ENCODE peak calls at places on chromosomes 16 and 17, in seven cellular contexts. E is H9, X is IMR-90, H is mesenchymal stem cell, D is neuronal stem cell, U is trophoblast cell, A is H1. C is an unnamed sample.

GRCh38 chr16:17448640-17449638 is 21.8 kb downstream of the XYLT1 start:
- DNase-seq in E (no peak), X (no peak), H (no peak), D (no peak), U (no peak), A (no peak), C (no peak)

GRCh38 chr17:75624021-75624420 is 9.2 kb upstream of the SMIM5 start:
- DNase-seq in E (no peak), X (no peak), H (no peak), D (no peak), U (no peak), A (no peak), C (no peak)

GRCh38 chr17:61582593-61582992 is 8.4 kb downstream of the NACA2 start:
- DNase-seq in E (no peak), X (no peak), H (no peak), D (no peak), U (no peak), A (no peak), C (no peak)

GRCh38 chr17:8807070-8807550 is 7.9 kb upstream of the MFSD6L start:
- DNase-seq in E (peak), X (no peak), H (peak), D (no peak), U (peak), A (peak), C (peak)

GRCh38 chr16:65510850-65511249 is 389.0 kb upstream of the CDH11 start:
- DNase-seq in E (no peak), X (peak), H (peak), D (no peak), U (no peak), A (no peak), C (peak)

GRCh38 chr16:29806096-29806579 is at the start of gene MAZ:
- DNase-seq in E (no peak), X (peak), H (no peak), D (no peak), U (no peak), A (no peak), C (no peak)

GRCh38 chr17:40485851-40486512 is 15.4 kb downstream of the TNS4 start:
- DNase-seq in E (no peak), X (peak), H (peak), D (no peak), U (peak), A (no peak), C (peak)

GRCh38 chr16:51151435-51151950 is 423 bp upstream of the SALL1 start:
- DNase-seq in E (peak), X (peak), H (peak), D (peak), U (no peak), A (peak), C (peak)

GRCh38 chr17:77460514-77461046 is 319.8 kb downstream of the SEC14L1 start:
- DNase-seq in E (no peak), X (no peak), H (peak), D (no peak), U (no peak), A (no peak), C (peak)

GRCh38 chr16:53142823-53143568 is 88.2 kb downstream of the CHD9 start:
- DNase-seq in E (no peak), X (peak), H (peak), D (no peak), U (peak), A (no peak), C (no peak)

GRCh38 chr17:39702901-39703893 is 3.3 kb downstream of the ERBB2 start:
- DNase-seq in E (no peak), X (peak), H (peak), D (no peak), U (peak), A (no peak), C (no peak)

GRCh38 chr17:60832206-60832605 is 154.6 kb downstream of the BCAS3 start:
- DNase-seq in E (no peak), X (no peak), H (no peak), D (no peak), U (no peak), A (no peak), C (no peak)

DNA sequence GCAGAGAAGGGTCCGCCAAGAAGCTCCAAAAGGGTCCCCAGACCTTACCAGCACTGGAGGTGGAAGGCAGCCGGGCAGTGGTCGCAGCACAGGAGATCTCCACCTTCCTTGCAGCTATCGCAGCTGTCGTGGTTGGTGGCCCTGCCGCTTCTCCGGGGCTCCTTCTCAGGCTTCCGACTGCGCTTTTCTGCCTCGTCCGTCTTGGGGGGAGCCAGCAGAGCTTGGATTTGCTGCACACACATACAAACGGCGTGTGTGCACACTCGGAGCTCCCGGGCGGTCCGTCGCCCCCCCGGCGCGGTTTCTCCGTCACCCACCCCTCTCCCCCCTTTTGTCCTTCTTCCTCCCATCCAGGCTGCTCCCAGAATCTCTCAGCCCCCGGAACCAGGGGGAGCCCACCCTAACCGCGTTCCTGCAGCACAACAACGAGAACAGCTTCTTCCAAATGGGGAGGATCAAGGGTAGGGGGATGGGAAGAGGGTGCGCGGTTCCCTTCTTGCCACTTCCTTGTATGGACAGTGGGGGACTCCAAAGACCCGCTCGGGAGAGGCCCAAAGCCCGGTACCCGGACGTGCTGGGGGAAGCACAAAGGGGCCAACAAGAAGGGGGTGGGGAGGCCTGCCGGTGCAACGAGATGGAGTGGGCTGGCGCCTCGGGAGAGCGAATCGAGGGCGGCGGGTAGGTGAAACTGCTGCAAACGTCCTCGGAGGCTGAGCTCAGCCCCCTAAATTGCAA is 1.1 kb downstream of the PHF12 start:
- DNase-seq in E (peak), X (peak), H (peak), D (peak), U (no peak), A (peak), C (peak)
- H4K8ac ChIP-seq in E (no peak), X (peak), H (peak), D (no peak), U (peak), A (peak), C (no peak)

DNA sequence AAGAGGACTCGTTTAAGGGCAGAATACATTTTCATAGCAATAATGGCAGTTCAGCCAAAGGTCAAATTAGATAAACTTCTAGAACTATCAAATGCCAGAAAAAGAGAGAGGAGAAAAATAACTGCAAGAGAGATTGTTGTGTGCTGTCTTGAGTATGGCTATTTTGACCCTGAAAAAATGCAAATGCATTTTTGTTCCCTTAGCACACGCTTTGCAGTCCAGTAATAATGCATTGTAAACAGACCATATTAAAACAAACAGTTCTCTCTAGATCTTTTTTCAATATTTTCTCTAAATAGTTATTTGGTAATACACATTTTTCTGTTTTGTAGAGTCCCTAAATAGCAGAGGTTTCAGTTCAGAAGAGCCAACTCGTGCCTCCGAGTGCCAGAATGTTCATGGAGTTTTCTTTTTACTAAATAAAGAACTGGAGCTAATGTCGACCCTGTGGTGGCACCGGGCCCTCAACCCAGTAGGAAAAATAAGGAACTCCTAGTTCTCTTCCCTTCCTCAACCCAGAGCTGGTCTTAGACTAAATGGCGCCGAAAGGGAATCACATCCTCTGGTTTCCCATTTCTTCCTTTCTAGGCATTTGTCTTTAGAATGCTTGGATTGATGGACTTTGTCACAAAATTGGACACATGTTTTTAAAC is 298.1 kb downstream of the MAP2K4 start:
- DNase-seq in E (no peak), X (peak), H (no peak), D (no peak), U (no peak), A (no peak), C (no peak)
- H2AK5ac ChIP-seq in E (no peak), X (peak), H (no peak), D (no peak), U (no peak), A (no peak), C (no peak)

DNA sequence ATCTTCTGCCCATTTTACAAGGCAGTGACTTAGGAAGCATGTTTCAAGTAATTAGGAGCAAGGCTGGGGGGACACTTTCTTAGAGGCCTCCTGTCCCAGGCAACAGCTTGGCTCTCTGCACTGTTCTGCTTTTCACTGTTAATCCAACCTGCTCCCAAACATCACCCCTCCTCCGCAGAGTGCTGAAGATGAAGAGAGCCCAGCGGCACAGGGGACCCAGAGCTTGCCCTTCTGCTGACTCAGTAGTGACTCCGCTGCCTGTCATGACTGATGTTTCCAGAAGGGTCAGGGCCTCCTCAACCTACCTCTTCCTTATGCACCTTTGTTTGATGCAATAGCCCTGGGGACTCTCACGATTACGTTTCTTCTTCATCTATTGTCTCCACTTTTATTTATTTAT is 38.9 kb upstream of the NDRG4 start:
- DNase-seq in E (no peak), X (no peak), H (no peak), D (no peak), U (no peak), A (no peak), C (no peak)
- H3K4ac ChIP-seq in E (no peak), X (no peak), H (no peak), D (no peak), U (no peak), A (no peak), C (no peak)

GRCh38 chr17:73309727-73310555 is 1.9 kb downstream of the CDC42EP4 start:
- DNase-seq in E (no peak), X (no peak), H (peak), D (peak), U (no peak), A (peak), C (no peak)
- H4K8ac ChIP-seq in E (no peak), X (peak), H (peak), D (no peak), U (peak), A (peak), C (no peak)

DNA sequence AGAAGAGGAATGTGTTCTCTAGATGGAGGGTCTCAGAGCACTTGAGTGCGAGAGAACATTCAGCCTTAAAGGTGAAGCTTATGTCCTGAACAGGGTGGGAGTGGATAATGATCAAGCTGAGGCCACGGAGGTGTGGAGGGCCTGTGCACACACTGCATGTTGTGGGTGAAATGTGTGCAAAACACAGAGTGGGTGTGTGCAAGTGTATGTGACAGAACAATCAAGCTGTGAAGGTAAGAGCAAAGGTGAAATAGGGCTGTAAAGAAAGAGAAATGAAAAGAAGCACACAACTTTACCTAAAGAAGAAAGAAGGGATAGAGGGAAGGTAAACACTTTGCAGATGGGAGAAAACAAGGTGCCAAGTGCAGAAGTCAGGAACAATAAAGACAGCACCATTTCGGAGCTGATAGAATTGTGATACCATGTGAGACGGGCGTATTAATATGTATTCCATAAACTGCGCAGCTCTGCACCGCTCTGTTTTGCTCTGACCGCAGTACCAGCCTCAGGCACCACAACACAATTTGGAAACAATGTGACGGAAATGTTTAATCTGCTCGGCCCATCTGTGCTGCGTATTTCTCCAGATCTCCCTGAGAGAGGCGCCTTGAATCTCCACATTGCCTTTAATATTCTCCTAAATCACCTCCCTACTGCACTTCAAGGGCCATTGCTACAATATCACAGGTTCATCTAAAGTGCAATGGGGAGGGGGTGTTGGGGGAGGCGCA is 40.6 kb downstream of the SNX11 start:
- DNase-seq in E (no peak), X (no peak), H (no peak), D (no peak), U (no peak), A (no peak), C (no peak)
- H2AK5ac ChIP-seq in E (no peak), X (no peak), H (no peak), D (no peak), U (no peak), A (no peak), C (no peak)

GRCh38 chr17:2191227-2191626 is 112.4 kb downstream of the SMG6 start:
- DNase-seq in E (no peak), X (no peak), H (peak), D (no peak), U (no peak), A (no peak), C (no peak)
- H3K4ac ChIP-seq in E (no peak), X (peak), H (peak), D (no peak), U (no peak), A (no peak), C (no peak)

DNA sequence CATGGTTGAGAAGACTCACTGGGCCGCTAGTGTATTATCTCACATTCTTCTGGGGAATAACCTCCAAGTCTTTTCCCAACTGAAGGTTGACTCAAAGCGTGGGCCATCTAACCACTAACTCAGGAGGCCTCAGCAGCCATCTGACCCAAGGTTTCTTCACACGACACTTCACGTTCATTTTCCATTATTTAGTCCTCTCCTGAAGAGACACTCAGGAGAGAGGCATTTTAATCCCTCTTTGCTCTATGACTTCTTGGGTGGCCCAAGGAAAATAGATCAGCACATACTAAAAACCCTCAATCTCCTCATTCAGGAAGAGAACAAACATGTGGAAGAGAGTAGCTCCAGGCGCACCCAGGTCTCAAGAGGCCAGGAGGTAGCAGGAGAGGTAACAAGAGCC is 252.8 kb upstream of the FOXF1 start:
- DNase-seq in E (peak), X (no peak), H (peak), D (no peak), U (no peak), A (no peak), C (no peak)
- H4K8ac ChIP-seq in E (no peak), X (peak), H (peak), D (no peak), U (no peak), A (no peak), C (no peak)